ENCODE peak calls at places on chromosome 3, in four cellular contexts. F is A549, L is endodermal cell, R is upper lobe of right lung. C is an unnamed sample. For H3K4me1, the result is how much of the 10 kb centered on the place peaks cover.

GRCh38 chr3:150436161-150436560 is 28.1 kb downstream of the TSC22D2 start:
- DNase-seq in F (no peak), R (no peak), L (no peak), C (no peak)

GRCh38 chr3:183148056-183148455 is 14.5 kb downstream of the LAMP3 start:
- DNase-seq in R (no peak), L (no peak), F (no peak), C (no peak)

GRCh38 chr3:45480218-45480617 is 91.8 kb downstream of the LARS2 start:
- DNase-seq in R (no peak), F (no peak), L (no peak), C (no peak)

GRCh38 chr3:197298341-197298857 is at the start of gene DLG1:
- DNase-seq in R (peak), F (peak), L (peak), C (no peak)

GRCh38 chr3:81302045-81302444 is 459.4 kb downstream of the GBE1 start:
- DNase-seq in R (no peak), F (peak), L (peak), C (no peak)

GRCh38 chr3:104514776-104515175 is 851.9 kb upstream of the ALCAM start:
- DNase-seq in F (no peak), R (no peak), L (no peak), C (no peak)

GRCh38 chr3:157362348-157362747 is 74.3 kb upstream of the PTX3 start:
- DNase-seq in R (no peak), L (no peak), F (no peak), C (no peak)

GRCh38 chr3:194472290-194472920 is 14.4 kb downstream of the ATP13A3 start:
- DNase-seq in F (peak), L (no peak), R (no peak), C (no peak)

GRCh38 chr3:172561894-172562664 is 38.8 kb upstream of the TNFSF10 start:
- DNase-seq in F (no peak), L (no peak), R (no peak), C (no peak)

GRCh38 chr3:64048631-64049061 is 25.4 kb upstream of the PSMD6 start:
- DNase-seq in L (peak), F (no peak), R (no peak), C (no peak)

GRCh38 chr3:173825731-173826130 is 428.2 kb downstream of the NLGN1 start:
- DNase-seq in F (no peak), L (no peak), R (no peak), C (no peak)

GRCh38 chr3:3800685-3801509 is 1.7 kb downstream of the LRRN1 start:
- DNase-seq in R (peak), F (no peak), L (peak), C (no peak)

GRCh38 chr3:46538803-46539442 is 27.2 kb downstream of the LRRC2 start:
- DNase-seq in R (peak), F (no peak), L (no peak), C (no peak)

GRCh38 chr3:115428825-115429224 is 194.5 kb upstream of the GAP43 start:
- DNase-seq in L (no peak), R (no peak), F (no peak), C (no peak)

DNA sequence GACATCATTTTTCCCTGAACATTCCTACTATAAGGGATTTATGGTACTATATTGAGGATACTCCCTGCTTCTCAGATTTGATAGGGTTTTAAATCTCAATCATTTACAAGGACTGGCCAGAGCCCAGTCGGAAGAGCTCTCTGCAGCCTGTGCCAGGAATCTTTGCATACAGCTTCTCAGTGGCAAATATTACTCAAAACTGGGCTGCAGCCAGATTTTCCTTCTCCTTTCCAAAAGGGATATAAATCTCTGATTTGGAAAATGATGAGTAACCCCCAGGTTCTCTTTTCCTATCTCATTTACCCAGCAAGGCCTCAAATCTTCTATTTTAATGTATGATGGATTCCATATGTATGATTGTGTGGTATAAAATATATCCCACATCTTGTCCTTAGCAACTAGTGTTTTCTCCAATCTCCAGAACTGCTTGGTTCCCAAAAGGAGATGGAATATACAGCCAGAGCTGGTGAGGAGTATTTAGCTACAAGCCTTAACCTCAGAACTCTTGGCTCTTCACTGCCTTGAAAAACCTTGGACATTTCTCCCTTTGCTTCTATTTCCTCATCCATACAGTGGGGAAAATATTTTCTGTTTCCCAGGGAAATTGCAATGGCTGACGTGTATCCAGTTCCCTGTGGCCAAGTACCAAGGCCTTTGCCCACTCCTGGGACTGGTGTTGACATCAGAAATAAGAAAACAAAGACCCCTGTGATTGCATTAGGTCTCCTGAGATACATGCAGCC is 114.4 kb downstream of the ATG7 start:
- DNase-seq in R (no peak), F (no peak), L (no peak), C (no peak)
- H3K27ac ChIP-seq in R (no peak), F (no peak), L (no peak), C (peak)

DNA sequence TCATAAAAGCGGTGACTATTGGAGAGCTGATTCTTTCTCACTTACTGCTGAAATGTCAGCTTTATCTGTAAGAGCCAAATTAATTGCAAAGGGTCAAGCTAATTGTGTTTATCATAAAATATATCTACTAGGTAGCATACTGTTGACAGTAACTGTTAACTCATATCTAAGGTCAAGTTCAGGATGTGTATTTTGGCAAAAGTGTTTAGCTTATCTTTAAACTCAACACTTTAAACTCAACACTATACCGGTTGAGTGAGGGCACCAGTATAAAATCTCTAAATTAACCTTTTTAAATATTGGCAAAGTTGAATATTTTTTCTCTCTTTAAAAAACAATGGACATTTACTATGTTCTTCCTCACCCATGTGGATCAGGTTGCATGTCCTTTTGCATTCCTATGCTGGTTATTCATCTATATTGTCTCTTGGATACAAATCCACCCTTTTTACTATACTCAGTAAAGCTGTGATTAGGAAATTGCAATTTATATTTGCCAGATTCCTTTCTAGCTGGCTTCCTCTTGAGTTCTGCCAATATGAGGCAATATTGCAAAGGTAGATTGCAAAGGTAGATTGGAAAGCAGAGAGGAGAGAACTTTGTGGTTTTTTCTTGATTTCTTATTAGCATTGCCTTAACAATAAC is 344.6 kb upstream of the DCBLD2 start:
- DNase-seq in L (no peak), R (no peak), F (no peak), C (no peak)
- H3K4me1 ChIP-seq in L (under half), R (under half), F (under half), C (under half)

GRCh38 chr3:129010316-129010956 is 9.3 kb downstream of the EFCC1 start:
- DNase-seq in R (no peak), F (no peak), L (no peak), C (no peak)

GRCh38 chr3:129005526-129006303 is 4.6 kb downstream of the EFCC1 start:
- DNase-seq in F (no peak), R (no peak), L (no peak), C (no peak)

GRCh38 chr3:129009266-129009665 is 8.2 kb downstream of the EFCC1 start:
- DNase-seq in L (no peak), F (no peak), R (no peak), C (no peak)

GRCh38 chr3:129006864-129007263 is 5.8 kb downstream of the EFCC1 start:
- DNase-seq in L (no peak), F (no peak), R (no peak), C (no peak)

DNA sequence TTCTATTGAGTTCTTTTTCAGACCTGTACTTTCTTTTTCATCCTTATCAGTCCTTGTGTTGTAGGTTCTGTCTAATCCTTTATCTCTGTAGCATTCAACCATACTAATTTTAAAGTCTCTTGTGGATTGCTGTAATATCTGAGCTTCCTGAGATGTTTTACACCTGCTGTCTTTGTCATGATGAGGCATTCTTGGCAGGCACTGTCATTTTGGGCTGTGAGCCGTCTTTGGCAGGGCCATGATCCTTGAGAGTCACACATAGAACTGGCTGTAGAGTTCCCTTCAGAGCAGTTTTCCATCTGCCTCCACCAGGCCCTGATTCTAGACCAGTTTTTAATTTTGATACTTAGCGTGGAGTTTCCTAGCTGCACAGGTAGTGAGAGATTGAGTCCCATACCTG is 6.7 kb downstream of the EFCC1 start:
- DNase-seq in F (no peak), R (no peak), L (no peak), C (no peak)
- H3K27ac ChIP-seq in F (no peak), R (no peak), L (no peak), C (no peak)

GRCh38 chr3:178263236-178263916 is 272.9 kb upstream of the KCNMB2 start:
- DNase-seq in R (no peak), F (no peak), L (no peak), C (no peak)
- H3K4me1 ChIP-seq in R (under half), F (under half), L (under half), C (under half)

DNA sequence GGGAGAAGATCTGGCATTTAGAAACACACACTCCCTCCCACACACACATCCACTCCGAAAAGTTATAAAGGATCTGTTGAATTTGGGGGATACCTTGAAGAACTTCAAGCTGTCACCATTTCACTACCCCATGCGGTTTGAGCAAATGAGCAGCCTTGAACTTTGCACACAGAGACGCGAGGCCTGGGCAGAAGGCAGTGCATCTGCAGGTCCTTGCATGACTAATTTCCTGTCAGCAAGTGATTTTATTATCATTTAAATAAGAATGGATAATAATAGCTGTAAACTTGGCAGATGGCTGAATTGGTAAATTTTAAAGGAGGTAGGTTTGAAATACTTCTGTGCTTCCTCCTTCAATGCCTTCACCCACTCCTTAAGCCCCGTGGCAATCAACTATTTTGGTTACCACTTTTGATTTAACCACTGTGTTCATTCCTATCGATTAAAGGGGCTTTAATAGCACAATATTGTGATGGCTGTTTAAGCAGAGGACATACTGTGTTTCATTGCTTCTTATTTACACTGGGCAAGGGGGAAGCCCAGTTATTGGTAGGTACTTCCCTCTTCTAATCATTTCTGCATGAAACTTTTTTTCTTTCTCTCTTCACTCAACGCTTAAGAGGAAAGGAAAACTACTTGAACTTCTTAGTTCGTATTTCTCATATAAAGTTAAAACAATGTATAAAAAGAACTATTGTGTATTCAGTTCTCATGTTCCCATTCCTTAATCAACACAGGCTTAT is 108.1 kb downstream of the ROBO2 start:
- DNase-seq in R (no peak), L (peak), F (no peak), C (no peak)
- H3K27ac ChIP-seq in R (no peak), L (peak), F (no peak), C (no peak)

GRCh38 chr3:107752202-107752990 is 229.6 kb downstream of the BBX start:
- DNase-seq in F (no peak), L (peak), R (no peak), C (no peak)
- H3K4me1 ChIP-seq in F (under half), L (under half), R (under half), C (under half)

GRCh38 chr3:144160627-144161026 is 189.0 kb downstream of the DIPK2A start:
- DNase-seq in R (no peak), L (no peak), F (no peak), C (no peak)

GRCh38 chr3:144162042-144162441 is 190.4 kb downstream of the DIPK2A start:
- DNase-seq in F (peak), R (no peak), L (no peak), C (no peak)

GRCh38 chr3:144167634-144168033 is 196.0 kb downstream of the DIPK2A start:
- DNase-seq in F (no peak), R (no peak), L (no peak), C (no peak)

DNA sequence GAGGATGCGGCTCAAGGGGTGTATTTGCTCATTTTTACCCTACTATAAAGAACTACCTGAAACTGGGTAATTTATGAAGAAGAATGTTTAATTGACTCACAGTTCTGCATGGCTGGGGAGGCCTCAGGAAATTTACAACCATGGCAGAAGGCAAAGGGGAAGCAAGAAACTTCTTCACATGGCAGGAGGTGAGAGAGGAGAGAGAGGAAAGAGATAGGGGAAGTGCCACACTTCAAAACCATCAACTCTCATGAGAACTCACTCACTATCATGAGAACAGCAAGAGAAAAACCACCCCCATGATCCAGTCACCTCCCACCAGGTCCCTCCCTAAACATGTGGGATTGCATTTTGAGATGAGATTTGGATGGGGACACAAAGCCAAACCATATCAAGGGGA is 192.7 kb downstream of the DIPK2A start:
- DNase-seq in F (no peak), L (no peak), R (no peak), C (no peak)
- H3K27ac ChIP-seq in F (no peak), L (no peak), R (no peak), C (no peak)

GRCh38 chr3:49346797-49347251 is 7.0 kb upstream of the USP4 start:
- DNase-seq in F (no peak), R (no peak), L (no peak), C (no peak)
- H3K4me1 ChIP-seq in F (under half), R (under half), L (under half), C (under half)

C was measured in thoracic aorta.